ENCODE peak calls at places on chromosomes 1 and 21, in nine cellular contexts. One of them, this sample, is unnamed.

GRCh38 chr1:55277377-55278130 is 62.4 kb upstream of the USP24 start:
- DNase-seq in cardiac muscle cell: peak; percentile 83
- DNase-seq in HFF-Myc: peak; percentile 67
- DNase-seq in AG10803: peak; percentile 73
- DNase-seq in heart right ventricle: peak; percentile 79
- DNase-seq in prostate gland: peak; percentile 60
- DNase-seq in adrenal gland: peak; percentile 87
- DNase-seq in Peyer's patch: peak; percentile 93
- DNase-seq in suprapubic skin: peak; percentile 91
- DNase-seq in this sample: peak; percentile 80

GRCh38 chr1:10210841-10211804 is 753 bp downstream of the KIF1B start:
- DNase-seq in cardiac muscle cell: peak; percentile 96
- DNase-seq in HFF-Myc: no peak
- DNase-seq in AG10803: peak; percentile 98
- DNase-seq in heart right ventricle: peak; percentile 95
- DNase-seq in prostate gland: peak; percentile 94
- DNase-seq in adrenal gland: peak; percentile 100
- DNase-seq in Peyer's patch: peak; percentile 94
- DNase-seq in suprapubic skin: peak; percentile 97
- DNase-seq in this sample: peak; percentile 96

GRCh38 chr1:198151688-198152087 is 5.1 kb upstream of the NEK7 start:
- DNase-seq in cardiac muscle cell: peak; percentile 67
- DNase-seq in HFF-Myc: no peak
- DNase-seq in AG10803: no peak
- DNase-seq in heart right ventricle: no peak
- DNase-seq in prostate gland: no peak
- DNase-seq in adrenal gland: no peak
- DNase-seq in Peyer's patch: no peak
- DNase-seq in suprapubic skin: no peak
- DNase-seq in this sample: no peak

GRCh38 chr1:155082301-155082940 is 3.8 kb downstream of the EFNA3 start:
- DNase-seq in cardiac muscle cell: no peak
- DNase-seq in HFF-Myc: no peak
- DNase-seq in AG10803: no peak
- DNase-seq in heart right ventricle: no peak
- DNase-seq in prostate gland: no peak
- DNase-seq in adrenal gland: no peak
- DNase-seq in Peyer's patch: no peak
- DNase-seq in suprapubic skin: no peak
- DNase-seq in this sample: no peak

GRCh38 chr21:33751120-33751519 is 108.8 kb downstream of the ITSN1 start:
- DNase-seq in cardiac muscle cell: peak; percentile 27
- DNase-seq in HFF-Myc: peak; percentile 26
- DNase-seq in AG10803: peak; percentile 54
- DNase-seq in heart right ventricle: no peak
- DNase-seq in prostate gland: no peak
- DNase-seq in adrenal gland: peak; percentile 11
- DNase-seq in Peyer's patch: no peak
- DNase-seq in suprapubic skin: no peak
- DNase-seq in this sample: no peak

GRCh38 chr1:227351443-227351842 is 33.2 kb upstream of the CDC42BPA start:
- DNase-seq in cardiac muscle cell: peak; percentile 58
- DNase-seq in HFF-Myc: no peak
- DNase-seq in AG10803: no peak
- DNase-seq in heart right ventricle: peak; percentile 18
- DNase-seq in prostate gland: peak; percentile 44
- DNase-seq in adrenal gland: peak; percentile 63
- DNase-seq in Peyer's patch: peak; percentile 54
- DNase-seq in suprapubic skin: no peak
- DNase-seq in this sample: no peak

GRCh38 chr1:54874079-54874830 is 12.7 kb downstream of the DHCR24 start:
- DNase-seq in cardiac muscle cell: no peak
- DNase-seq in HFF-Myc: no peak
- DNase-seq in AG10803: no peak
- DNase-seq in heart right ventricle: no peak
- DNase-seq in prostate gland: no peak
- DNase-seq in adrenal gland: no peak
- DNase-seq in Peyer's patch: no peak
- DNase-seq in suprapubic skin: no peak
- DNase-seq in this sample: no peak

GRCh38 chr1:151714820-151715725 is 1.5 kb downstream of the CELF3 start:
- DNase-seq in cardiac muscle cell: no peak
- DNase-seq in HFF-Myc: no peak
- DNase-seq in AG10803: no peak
- DNase-seq in heart right ventricle: no peak
- DNase-seq in prostate gland: no peak
- DNase-seq in adrenal gland: no peak
- DNase-seq in Peyer's patch: no peak
- DNase-seq in suprapubic skin: no peak
- DNase-seq in this sample: no peak

GRCh38 chr1:117147856-117148588 is 26.5 kb upstream of the TRIM45 start:
- DNase-seq in cardiac muscle cell: peak; percentile 64
- DNase-seq in HFF-Myc: no peak
- DNase-seq in AG10803: no peak
- DNase-seq in heart right ventricle: no peak
- DNase-seq in prostate gland: peak; percentile 35
- DNase-seq in adrenal gland: no peak
- DNase-seq in Peyer's patch: no peak
- DNase-seq in suprapubic skin: no peak
- DNase-seq in this sample: no peak

GRCh38 chr1:67853704-67854103 is 20.4 kb upstream of the GNG12 start:
- DNase-seq in cardiac muscle cell: peak; percentile 89
- DNase-seq in HFF-Myc: peak; percentile 64
- DNase-seq in AG10803: peak; percentile 77
- DNase-seq in heart right ventricle: peak; percentile 54
- DNase-seq in prostate gland: no peak
- DNase-seq in adrenal gland: peak; percentile 79
- DNase-seq in Peyer's patch: peak; percentile 62
- DNase-seq in suprapubic skin: no peak
- DNase-seq in this sample: peak; percentile 70

GRCh38 chr21:38982096-38982495 is 176.4 kb downstream of the ETS2 start:
- DNase-seq in cardiac muscle cell: peak; percentile 56
- DNase-seq in HFF-Myc: no peak
- DNase-seq in AG10803: peak; percentile 42
- DNase-seq in heart right ventricle: no peak
- DNase-seq in prostate gland: no peak
- DNase-seq in adrenal gland: no peak
- DNase-seq in Peyer's patch: no peak
- DNase-seq in suprapubic skin: no peak
- DNase-seq in this sample: no peak

DNA sequence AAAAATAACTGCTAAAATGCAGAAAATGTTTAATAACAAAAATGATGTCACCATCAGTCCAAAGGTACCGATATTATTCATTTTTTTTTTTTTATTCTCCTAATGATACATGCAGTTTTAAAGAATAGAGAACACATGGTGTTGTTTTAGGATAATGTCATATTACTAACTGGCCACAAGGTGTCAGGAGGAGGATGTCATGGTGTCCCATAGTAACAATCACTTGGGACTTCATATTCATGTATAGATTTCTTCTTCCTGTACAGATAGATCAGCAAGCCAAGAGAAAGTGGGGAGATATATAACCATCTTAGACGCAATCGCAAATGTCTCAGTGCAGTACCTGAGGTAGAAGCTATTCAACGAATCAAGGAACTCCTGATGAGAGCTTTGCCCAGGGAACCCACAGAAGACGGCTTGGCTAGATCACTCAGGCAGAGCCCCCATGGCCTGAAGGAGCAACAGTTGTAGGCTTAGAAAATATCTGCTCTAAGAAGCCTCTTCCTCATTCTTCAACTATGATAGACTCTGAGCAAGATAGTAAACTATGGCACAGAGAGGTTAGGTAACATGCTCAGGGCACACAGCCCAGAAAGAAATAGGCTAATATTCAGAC is 12.3 kb downstream of the OR2T11 start:
- DNase-seq in cardiac muscle cell: peak; percentile 42
- DNase-seq in HFF-Myc: no peak
- DNase-seq in AG10803: peak; percentile 51
- DNase-seq in heart right ventricle: no peak
- DNase-seq in prostate gland: no peak
- DNase-seq in adrenal gland: peak; percentile 1
- DNase-seq in Peyer's patch: no peak
- DNase-seq in suprapubic skin: no peak
- DNase-seq in this sample: no peak
- TF ChIP-seq CTCF in cardiac muscle cell: peak; percentile 42
- TF ChIP-seq CTCF in HFF-Myc: no peak
- TF ChIP-seq CTCF in AG10803: peak; percentile 63
- TF ChIP-seq CTCF in heart right ventricle: peak; percentile 21
- TF ChIP-seq CTCF in prostate gland: peak; percentile 50
- TF ChIP-seq CTCF in adrenal gland: peak; percentile 53
- TF ChIP-seq CTCF in Peyer's patch: peak; percentile 63
- TF ChIP-seq CTCF in suprapubic skin: peak; percentile 11
- TF ChIP-seq CTCF in this sample: peak; percentile 56

GRCh38 chr1:175318633-175319032 is 126.1 kb upstream of the KIAA0040 start:
- DNase-seq in cardiac muscle cell: no peak
- DNase-seq in HFF-Myc: no peak
- DNase-seq in AG10803: no peak
- DNase-seq in heart right ventricle: no peak
- DNase-seq in prostate gland: no peak
- DNase-seq in adrenal gland: no peak
- DNase-seq in Peyer's patch: no peak
- DNase-seq in suprapubic skin: no peak
- DNase-seq in this sample: no peak

GRCh38 chr1:175317795-175318194 is 125.2 kb upstream of the KIAA0040 start:
- DNase-seq in cardiac muscle cell: peak; percentile 13
- DNase-seq in HFF-Myc: no peak
- DNase-seq in AG10803: no peak
- DNase-seq in heart right ventricle: peak; percentile 56
- DNase-seq in prostate gland: peak; percentile 25
- DNase-seq in adrenal gland: no peak
- DNase-seq in Peyer's patch: no peak
- DNase-seq in suprapubic skin: no peak
- DNase-seq in this sample: no peak

GRCh38 chr1:175319112-175319911 is 126.7 kb upstream of the KIAA0040 start:
- DNase-seq in cardiac muscle cell: peak; percentile 84
- DNase-seq in HFF-Myc: peak; percentile 11
- DNase-seq in AG10803: peak; percentile 73
- DNase-seq in heart right ventricle: peak; percentile 85
- DNase-seq in prostate gland: peak; percentile 68
- DNase-seq in adrenal gland: peak; percentile 84
- DNase-seq in Peyer's patch: peak; percentile 90
- DNase-seq in suprapubic skin: peak; percentile 89
- DNase-seq in this sample: peak; percentile 81

GRCh38 chr1:175319912-175320230 is 127.3 kb upstream of the KIAA0040 start:
- DNase-seq in cardiac muscle cell: no peak
- DNase-seq in HFF-Myc: no peak
- DNase-seq in AG10803: no peak
- DNase-seq in heart right ventricle: no peak
- DNase-seq in prostate gland: no peak
- DNase-seq in adrenal gland: no peak
- DNase-seq in Peyer's patch: no peak
- DNase-seq in suprapubic skin: no peak
- DNase-seq in this sample: no peak

DNA sequence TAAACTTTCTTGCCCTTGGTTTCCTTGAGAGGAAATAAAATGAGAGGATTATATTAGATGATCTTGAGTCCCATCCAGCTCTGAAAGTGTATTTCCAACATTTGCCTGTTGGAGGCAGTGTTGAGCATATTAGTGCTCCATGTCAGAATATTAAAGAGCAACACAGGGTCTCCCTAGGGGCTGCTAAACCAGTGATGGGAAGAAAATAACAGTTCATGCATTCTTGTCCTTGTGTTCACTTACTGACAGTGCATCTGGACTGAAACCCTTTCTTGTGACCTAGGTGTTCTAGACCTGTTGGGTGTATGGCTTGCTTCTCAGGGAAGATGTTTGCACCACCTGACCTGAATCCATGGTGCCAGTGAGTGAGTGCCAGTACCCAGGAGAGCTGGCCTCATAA is 124.7 kb upstream of the KIAA0040 start:
- DNase-seq in cardiac muscle cell: peak; percentile 3
- DNase-seq in HFF-Myc: no peak
- DNase-seq in AG10803: no peak
- DNase-seq in heart right ventricle: peak; percentile 18
- DNase-seq in prostate gland: no peak
- DNase-seq in adrenal gland: no peak
- DNase-seq in Peyer's patch: no peak
- DNase-seq in suprapubic skin: no peak
- DNase-seq in this sample: no peak
- TF ChIP-seq CTCF in cardiac muscle cell: peak; percentile 33
- TF ChIP-seq CTCF in HFF-Myc: peak; percentile 40
- TF ChIP-seq CTCF in AG10803: peak; percentile 32
- TF ChIP-seq CTCF in heart right ventricle: no peak
- TF ChIP-seq CTCF in prostate gland: no peak
- TF ChIP-seq CTCF in adrenal gland: peak; percentile 25
- TF ChIP-seq CTCF in Peyer's patch: peak; percentile 27
- TF ChIP-seq CTCF in suprapubic skin: peak; percentile 13
- TF ChIP-seq CTCF in this sample: no peak

GRCh38 chr1:5751833-5752714 is 240.2 kb downstream of the NPHP4 start:
- DNase-seq in cardiac muscle cell: no peak
- DNase-seq in HFF-Myc: no peak
- DNase-seq in AG10803: no peak
- DNase-seq in heart right ventricle: no peak
- DNase-seq in prostate gland: no peak
- DNase-seq in adrenal gland: no peak
- DNase-seq in Peyer's patch: no peak
- DNase-seq in suprapubic skin: no peak
- DNase-seq in this sample: peak; percentile 21
- TF ChIP-seq CTCF in cardiac muscle cell: no peak
- TF ChIP-seq CTCF in HFF-Myc: no peak
- TF ChIP-seq CTCF in AG10803: no peak
- TF ChIP-seq CTCF in heart right ventricle: no peak
- TF ChIP-seq CTCF in prostate gland: no peak
- TF ChIP-seq CTCF in adrenal gland: no peak
- TF ChIP-seq CTCF in Peyer's patch: no peak
- TF ChIP-seq CTCF in suprapubic skin: no peak
- TF ChIP-seq CTCF in this sample: no peak

GRCh38 chr1:230631477-230631876 is 10.8 kb upstream of the COG2 start:
- DNase-seq in cardiac muscle cell: no peak
- DNase-seq in HFF-Myc: no peak
- DNase-seq in AG10803: no peak
- DNase-seq in heart right ventricle: no peak
- DNase-seq in prostate gland: no peak
- DNase-seq in adrenal gland: no peak
- DNase-seq in Peyer's patch: no peak
- DNase-seq in suprapubic skin: no peak
- DNase-seq in this sample: no peak

GRCh38 chr1:230634384-230634783 is 7.9 kb upstream of the COG2 start:
- DNase-seq in cardiac muscle cell: no peak
- DNase-seq in HFF-Myc: no peak
- DNase-seq in AG10803: no peak
- DNase-seq in heart right ventricle: no peak
- DNase-seq in prostate gland: no peak
- DNase-seq in adrenal gland: no peak
- DNase-seq in Peyer's patch: no peak
- DNase-seq in suprapubic skin: no peak
- DNase-seq in this sample: no peak

GRCh38 chr1:230633469-230633868 is 8.8 kb upstream of the COG2 start:
- DNase-seq in cardiac muscle cell: peak; percentile 11
- DNase-seq in HFF-Myc: no peak
- DNase-seq in AG10803: no peak
- DNase-seq in heart right ventricle: no peak
- DNase-seq in prostate gland: no peak
- DNase-seq in adrenal gland: no peak
- DNase-seq in Peyer's patch: no peak
- DNase-seq in suprapubic skin: no peak
- DNase-seq in this sample: no peak

GRCh38 chr1:230629511-230629910 is 12.8 kb upstream of the COG2 start:
- DNase-seq in cardiac muscle cell: no peak
- DNase-seq in HFF-Myc: no peak
- DNase-seq in AG10803: no peak
- DNase-seq in heart right ventricle: no peak
- DNase-seq in prostate gland: no peak
- DNase-seq in adrenal gland: no peak
- DNase-seq in Peyer's patch: no peak
- DNase-seq in suprapubic skin: no peak
- DNase-seq in this sample: no peak

GRCh38 chr1:230632273-230632873 is 9.9 kb upstream of the COG2 start:
- DNase-seq in cardiac muscle cell: peak; percentile 44
- DNase-seq in HFF-Myc: no peak
- DNase-seq in AG10803: peak; percentile 20
- DNase-seq in heart right ventricle: no peak
- DNase-seq in prostate gland: peak; percentile 10
- DNase-seq in adrenal gland: peak; percentile 72
- DNase-seq in Peyer's patch: no peak
- DNase-seq in suprapubic skin: no peak
- DNase-seq in this sample: peak; percentile 59
- TF ChIP-seq CTCF in cardiac muscle cell: peak; percentile 59
- TF ChIP-seq CTCF in HFF-Myc: peak; percentile 54
- TF ChIP-seq CTCF in AG10803: peak; percentile 58
- TF ChIP-seq CTCF in heart right ventricle: peak; percentile 12
- TF ChIP-seq CTCF in prostate gland: peak; percentile 54
- TF ChIP-seq CTCF in adrenal gland: peak; percentile 77
- TF ChIP-seq CTCF in Peyer's patch: no peak
- TF ChIP-seq CTCF in suprapubic skin: no peak
- TF ChIP-seq CTCF in this sample: peak; percentile 85

This sample was measured in right lobe of liver.